ENCODE peak calls at places on chromosomes 3 and 15, in four cellular contexts. One of them, this sample, is unnamed.

GRCh38 chr15:70411464-70411863 is 313.7 kb upstream of the TLE3 start:
- DNase-seq in breast epithelium: no peak
- DNase-seq in activated CD8-positive, alpha-beta memory T cell treated with anti-CD3 and anti-CD28 coated beads for 48 hours: no peak
- DNase-seq in NCI-H460: no peak
- DNase-seq in this sample: no peak

GRCh38 chr15:101526442-101526841 is 36.9 kb upstream of the PCSK6 start:
- DNase-seq in breast epithelium: no peak
- DNase-seq in activated CD8-positive, alpha-beta memory T cell treated with anti-CD3 and anti-CD28 coated beads for 48 hours: no peak
- DNase-seq in NCI-H460: no peak
- DNase-seq in this sample: no peak

GRCh38 chr3:107916166-107916565 is 174.7 kb downstream of the CD47 start:
- DNase-seq in breast epithelium: no peak
- DNase-seq in activated CD8-positive, alpha-beta memory T cell treated with anti-CD3 and anti-CD28 coated beads for 48 hours: no peak
- DNase-seq in NCI-H460: no peak
- DNase-seq in this sample: no peak

GRCh38 chr3:5568451-5568850 is 380.9 kb downstream of the EDEM1 start:
- DNase-seq in breast epithelium: no peak
- DNase-seq in activated CD8-positive, alpha-beta memory T cell treated with anti-CD3 and anti-CD28 coated beads for 48 hours: no peak
- DNase-seq in NCI-H460: no peak
- DNase-seq in this sample: no peak

GRCh38 chr3:188256764-188257163 is 102.8 kb downstream of the LPP start:
- DNase-seq in breast epithelium: no peak
- DNase-seq in activated CD8-positive, alpha-beta memory T cell treated with anti-CD3 and anti-CD28 coated beads for 48 hours: no peak
- DNase-seq in NCI-H460: no peak
- DNase-seq in this sample: no peak

GRCh38 chr3:179181993-179182551 is 33.9 kb downstream of the PIK3CA start:
- DNase-seq in breast epithelium: no peak
- DNase-seq in activated CD8-positive, alpha-beta memory T cell treated with anti-CD3 and anti-CD28 coated beads for 48 hours: no peak
- DNase-seq in NCI-H460: no peak
- DNase-seq in this sample: no peak

GRCh38 chr15:83813697-83814096 is 159.8 kb downstream of the ADAMTSL3 start:
- DNase-seq in breast epithelium: no peak
- DNase-seq in activated CD8-positive, alpha-beta memory T cell treated with anti-CD3 and anti-CD28 coated beads for 48 hours: no peak
- DNase-seq in NCI-H460: no peak
- DNase-seq in this sample: no peak

GRCh38 chr3:48314542-48314941 is 18.9 kb downstream of the SPINK8 start:
- DNase-seq in breast epithelium: no peak
- DNase-seq in activated CD8-positive, alpha-beta memory T cell treated with anti-CD3 and anti-CD28 coated beads for 48 hours: no peak
- DNase-seq in NCI-H460: no peak
- DNase-seq in this sample: no peak

GRCh38 chr3:138875754-138876664 is 41.3 kb upstream of the PIK3CB start:
- DNase-seq in breast epithelium: no peak
- DNase-seq in activated CD8-positive, alpha-beta memory T cell treated with anti-CD3 and anti-CD28 coated beads for 48 hours: no peak
- DNase-seq in NCI-H460: no peak
- DNase-seq in this sample: peak; percentile 91

GRCh38 chr3:85567074-85567676 is 608.4 kb downstream of the CADM2 start:
- DNase-seq in breast epithelium: no peak
- DNase-seq in activated CD8-positive, alpha-beta memory T cell treated with anti-CD3 and anti-CD28 coated beads for 48 hours: peak; percentile 5
- DNase-seq in NCI-H460: peak; percentile 47
- DNase-seq in this sample: no peak

GRCh38 chr3:197512691-197513571 is 42.8 kb downstream of the BDH1 start:
- DNase-seq in breast epithelium: no peak
- DNase-seq in activated CD8-positive, alpha-beta memory T cell treated with anti-CD3 and anti-CD28 coated beads for 48 hours: no peak
- DNase-seq in NCI-H460: no peak
- DNase-seq in this sample: no peak

GRCh38 chr15:29136815-29137214 is 132.8 kb downstream of the NSMCE3 start:
- DNase-seq in breast epithelium: no peak
- DNase-seq in activated CD8-positive, alpha-beta memory T cell treated with anti-CD3 and anti-CD28 coated beads for 48 hours: no peak
- DNase-seq in NCI-H460: no peak
- DNase-seq in this sample: no peak

GRCh38 chr15:73941871-73942635 is 15.8 kb downstream of the LOXL1 start:
- DNase-seq in breast epithelium: no peak
- DNase-seq in activated CD8-positive, alpha-beta memory T cell treated with anti-CD3 and anti-CD28 coated beads for 48 hours: no peak
- DNase-seq in NCI-H460: no peak
- DNase-seq in this sample: no peak

GRCh38 chr15:90609254-90610185 is 79.8 kb downstream of the CRTC3 start:
- DNase-seq in breast epithelium: no peak
- DNase-seq in activated CD8-positive, alpha-beta memory T cell treated with anti-CD3 and anti-CD28 coated beads for 48 hours: no peak
- DNase-seq in NCI-H460: no peak
- DNase-seq in this sample: no peak

GRCh38 chr15:75234191-75234810 is 23.8 kb upstream of the GOLGA6C start:
- DNase-seq in breast epithelium: peak; percentile 36
- DNase-seq in activated CD8-positive, alpha-beta memory T cell treated with anti-CD3 and anti-CD28 coated beads for 48 hours: no peak
- DNase-seq in NCI-H460: no peak
- DNase-seq in this sample: no peak

GRCh38 chr3:13812039-13812438 is 67.8 kb downstream of the WNT7A start:
- DNase-seq in breast epithelium: no peak
- DNase-seq in activated CD8-positive, alpha-beta memory T cell treated with anti-CD3 and anti-CD28 coated beads for 48 hours: no peak
- DNase-seq in NCI-H460: no peak
- DNase-seq in this sample: no peak

GRCh38 chr15:51161491-51162260 is 67.0 kb upstream of the TNFAIP8L3 start:
- DNase-seq in breast epithelium: no peak
- DNase-seq in activated CD8-positive, alpha-beta memory T cell treated with anti-CD3 and anti-CD28 coated beads for 48 hours: no peak
- DNase-seq in NCI-H460: no peak
- DNase-seq in this sample: no peak

GRCh38 chr3:99674086-99674789 is 35.8 kb downstream of the COL8A1 start:
- DNase-seq in breast epithelium: no peak
- DNase-seq in activated CD8-positive, alpha-beta memory T cell treated with anti-CD3 and anti-CD28 coated beads for 48 hours: no peak
- DNase-seq in NCI-H460: no peak
- DNase-seq in this sample: no peak

GRCh38 chr3:131901686-131902085 is 133.1 kb downstream of the CPNE4 start:
- DNase-seq in breast epithelium: no peak
- DNase-seq in activated CD8-positive, alpha-beta memory T cell treated with anti-CD3 and anti-CD28 coated beads for 48 hours: no peak
- DNase-seq in NCI-H460: no peak
- DNase-seq in this sample: no peak

GRCh38 chr3:18258492-18258891 is 166.6 kb downstream of the SATB1 start:
- DNase-seq in breast epithelium: no peak
- DNase-seq in activated CD8-positive, alpha-beta memory T cell treated with anti-CD3 and anti-CD28 coated beads for 48 hours: no peak
- DNase-seq in NCI-H460: no peak
- DNase-seq in this sample: no peak

This sample was measured in glomerular endothelial cell.